ENCODE peak calls at places on chromosomes 16 and 17, in ten cellular contexts. C, N, R, L, X, W, H, B, A and P are unnamed samples.

GRCh38 chr17:35898283-35899070 is 18.3 kb upstream of the CCL5 start:
- DNase-seq in R (no peak), C (no peak), N (no peak), L (no peak), X (no peak), A (peak; percentile 52), B (no peak), W (no peak), H (peak; percentile 89), P (no peak)

GRCh38 chr16:76681296-76681695 is 404.1 kb downstream of the CNTNAP4 start:
- DNase-seq in R (no peak), H (no peak), L (no peak), B (no peak), N (no peak), W (no peak), C (no peak), A (no peak), X (no peak), P (no peak)

GRCh38 chr17:2967515-2967914 is 95.9 kb downstream of the OR1D5 start:
- DNase-seq in W (no peak), R (no peak), X (no peak), A (no peak), B (peak; percentile 7), C (no peak), H (no peak), N (no peak), L (no peak), P (peak; percentile 22)

GRCh38 chr17:63946440-63947363 is 14.6 kb upstream of the CD79B start:
- DNase-seq in L (peak; percentile 48), H (no peak), W (peak; percentile 79), N (peak; percentile 55), X (peak; percentile 11), R (peak; percentile 27), B (peak; percentile 82), C (peak; percentile 78), A (peak; percentile 64), P (no peak)

GRCh38 chr17:57099165-57099564 is 14.1 kb downstream of the AKAP1 start:
- DNase-seq in N (no peak), C (no peak), L (no peak), W (no peak), R (no peak), X (no peak), H (peak; percentile 40), B (no peak), A (no peak), P (no peak)

GRCh38 chr17:9037741-9038140 is 16.4 kb downstream of the NTN1 start:
- DNase-seq in R (no peak), W (no peak), L (no peak), B (peak; percentile 7), A (no peak), C (no peak), N (no peak), H (peak; percentile 67), X (no peak), P (no peak)

GRCh38 chr17:76333673-76334505 is 19.8 kb downstream of the PRPSAP1 start:
- DNase-seq in X (no peak), N (no peak), H (no peak), R (no peak), B (no peak), C (peak; percentile 10), W (no peak), L (no peak), A (no peak), P (no peak)

GRCh38 chr17:59771093-59771492 is 63.6 kb downstream of the VMP1 start:
- DNase-seq in H (no peak), A (no peak), R (no peak), N (no peak), B (no peak), C (no peak), W (no peak), L (no peak), X (no peak), P (no peak)

GRCh38 chr16:1441391-1441829 is 2.9 kb downstream of the CCDC154 start:
- DNase-seq in H (no peak), X (no peak), R (no peak), L (no peak), N (no peak), W (no peak), B (no peak), C (no peak), A (no peak), P (no peak)